ENCODE peak calls at places on chromosomes 16 and 17, in eight cellular contexts. Y is MCF 10A; Z is stimulated activated CD8-positive, alpha-beta memory T cell treated with anti-CD3 and anti-CD28 coated beads, Interleukin-4, amount 100 ng/mL, for 1 hour; L is GM04503; P is naive thymus-derived CD8-positive, alpha-beta T cell; K is GM10248; W is activated naive CD4-positive, alpha-beta T cell; A is kidney glomerular epithelial cell. N is an unnamed sample.
A peak's percentile ranks its signal among the peaks of the same experiment; 100 is the strongest.

GRCh38 chr17:44902135-44902760 is 3.0 kb upstream of the EFTUD2 start:
- DNase-seq in Y (no peak), Z (no peak), L (no peak), P (no peak), K (no peak), W (no peak), A (no peak), N (no peak)

GRCh38 chr17:4476017-4476416 is 22.7 kb upstream of the SPNS2 start:
- DNase-seq in Y (no peak), Z (no peak), L (no peak), P (no peak), K (no peak), W (no peak), A (no peak), N (no peak)

GRCh38 chr17:27264068-27264812 is 29.7 kb upstream of the WSB1 start:
- DNase-seq in Y (no peak), Z (no peak), L (no peak), P (no peak), K (no peak), W (no peak), A (no peak), N (peak; percentile 52)

GRCh38 chr17:7916799-7917198 is 710 bp upstream of the RNF227 start:
- DNase-seq in Y (peak; percentile 17), Z (no peak), L (no peak), P (no peak), K (no peak), W (no peak), A (no peak), N (peak; percentile 5)

GRCh38 chr16:54882556-54882955 is 48.1 kb upstream of the IRX5 start:
- DNase-seq in Y (no peak), Z (no peak), L (no peak), P (no peak), K (no peak), W (no peak), A (no peak), N (no peak)

GRCh38 chr16:67845291-67846062 is 1.3 kb upstream of the NUTF2 start:
- DNase-seq in Y (no peak), Z (no peak), L (no peak), P (no peak), K (no peak), W (no peak), A (no peak), N (no peak)

GRCh38 chr16:47492428-47493357 is 31.6 kb downstream of the PHKB start:
- DNase-seq in Y (no peak), Z (no peak), L (no peak), P (no peak), K (peak; percentile 62), W (no peak), A (no peak), N (peak; percentile 92)

GRCh38 chr17:35892091-35892637 is 12.0 kb upstream of the CCL5 start:
- DNase-seq in Y (peak; percentile 76), Z (peak; percentile 54), L (no peak), P (no peak), K (peak; percentile 50), W (no peak), A (peak; percentile 18), N (no peak)

GRCh38 chr17:60039509-60040442 is 38.9 kb downstream of the HEATR6 start:
- DNase-seq in Y (no peak), Z (no peak), L (no peak), P (no peak), K (no peak), W (no peak), A (no peak), N (no peak)

GRCh38 chr16:89581861-89582563 is 6.5 kb downstream of the CPNE7 start:
- DNase-seq in Y (no peak), Z (no peak), L (no peak), P (no peak), K (no peak), W (no peak), A (no peak), N (peak; percentile 71)

GRCh38 chr16:88430185-88430523 is 22.9 kb upstream of the ZFPM1 start:
- DNase-seq in Y (no peak), Z (no peak), L (no peak), P (no peak), K (peak; percentile 52), W (no peak), A (no peak), N (no peak)

GRCh38 chr17:73546770-73547345 is 97.4 kb downstream of the SDK2 start:
- DNase-seq in Y (peak; percentile 71), Z (no peak), L (no peak), P (no peak), K (peak; percentile 49), W (peak; percentile 35), A (no peak), N (peak; percentile 13)

GRCh38 chr17:9645858-9646555 is 690 bp downstream of the USP43 start:
- DNase-seq in Y (peak; percentile 66), Z (no peak), L (no peak), P (no peak), K (peak; percentile 48), W (no peak), A (peak; percentile 62), N (peak; percentile 30)

GRCh38 chr17:39763046-39763800 is 25.5 kb downstream of the GRB7 start:
- DNase-seq in Y (no peak), Z (no peak), L (no peak), P (no peak), K (no peak), W (no peak), A (no peak), N (no peak)

GRCh38 chr17:13346081-13346533 is 255.6 kb downstream of the HS3ST3A1 start:
- DNase-seq in Y (peak; percentile 99), Z (no peak), L (peak; percentile 94), P (no peak), K (no peak), W (no peak), A (peak; percentile 51), N (no peak)

GRCh38 chr16:2180461-2180860 is 15.9 kb downstream of the CASKIN1 start:
- DNase-seq in Y (no peak), Z (no peak), L (no peak), P (no peak), K (no peak), W (no peak), A (no peak), N (no peak)

GRCh38 chr16:84631153-84631466 is 13.2 kb upstream of the COTL1 start:
- DNase-seq in Y (no peak), Z (no peak), L (no peak), P (no peak), K (no peak), W (no peak), A (no peak), N (no peak)

GRCh38 chr17:49353607-49354006 is 8.4 kb downstream of the ZNF652 start:
- DNase-seq in Y (no peak), Z (no peak), L (no peak), P (no peak), K (no peak), W (no peak), A (no peak), N (no peak)

GRCh38 chr16:85326113-85326793 is 214.0 kb upstream of the CIBAR2 start:
- DNase-seq in Y (no peak), Z (no peak), L (no peak), P (no peak), K (no peak), W (no peak), A (no peak), N (no peak)

GRCh38 chr16:2776500-2777139 is 460 bp downstream of the ELOB start:
- DNase-seq in Y (no peak), Z (no peak), L (no peak), P (peak; percentile 33), K (no peak), W (peak; percentile 32), A (no peak), N (no peak)

GRCh38 chr17:17518951-17519350 is 22.8 kb upstream of the RASD1 start:
- DNase-seq in Y (no peak), Z (no peak), L (no peak), P (no peak), K (no peak), W (no peak), A (no peak), N (no peak)

GRCh38 chr17:12958786-12959185 is 59.0 kb downstream of the ELAC2 start:
- DNase-seq in Y (peak; percentile 17), Z (no peak), L (peak; percentile 23), P (no peak), K (no peak), W (no peak), A (peak; percentile 76), N (no peak)

GRCh38 chr16:8323153-8323552 is 267.2 kb downstream of the TMEM114 start:
- DNase-seq in Y (no peak), Z (no peak), L (no peak), P (no peak), K (no peak), W (no peak), A (no peak), N (no peak)